ENCODE peak calls at places on chromosomes 4 and X, in six cellular contexts. E, F, Q, L, U and K are unnamed samples.

GRCh38 chr4:66911898-66912297 is 633.4 kb downstream of the CENPC start:
- DNase-seq in E (no peak), F (no peak), Q (no peak), L (no peak), U (no peak), K (no peak)

GRCh38 chr4:185142911-185143595 is at the start of gene SLC25A4:
- DNase-seq in E (peak; percentile 99), F (peak; percentile 77), Q (peak; percentile 96), L (peak; percentile 50), U (no peak), K (peak; percentile 44)

GRCh38 chr4:139084425-139085093 is 69.0 kb downstream of the NOCT start:
- DNase-seq in E (peak; percentile 91), F (peak; percentile 2), Q (no peak), L (peak; percentile 16), U (no peak), K (peak; percentile 64)

GRCh38 chrX:96182366-96182765 is 502.3 kb upstream of the DIAPH2 start:
- DNase-seq in E (peak; percentile 0), F (peak; percentile 2), Q (no peak), L (no peak), U (no peak), K (no peak)

GRCh38 chrX:136574548-136574947 is 42.5 kb downstream of the VGLL1 start:
- DNase-seq in E (no peak), F (peak; percentile 2), Q (no peak), L (no peak), U (no peak), K (no peak)

GRCh38 chr4:155353923-155354540 is 22.7 kb downstream of the MAP9 start:
- DNase-seq in E (peak; percentile 39), F (peak; percentile 27), Q (peak; percentile 22), L (no peak), U (no peak), K (peak; percentile 8)

GRCh38 chrX:120144178-120144844 is 14.1 kb upstream of the RHOXF2 start:
- DNase-seq in E (no peak), F (no peak), Q (peak; percentile 14), L (no peak), U (no peak), K (no peak)

GRCh38 chr4:86653237-86653865 is 59.2 kb downstream of the PTPN13 start:
- DNase-seq in E (peak; percentile 1), F (peak; percentile 3), Q (peak; percentile 48), L (no peak), U (no peak), K (peak; percentile 4)

GRCh38 chrX:45351478-45351877 is 150.8 kb upstream of the DIPK2B start:
- DNase-seq in E (no peak), F (no peak), Q (no peak), L (no peak), U (no peak), K (no peak)

GRCh38 chrX:19156223-19156622 is 34.0 kb upstream of the ADGRG2 start:
- DNase-seq in E (no peak), F (no peak), Q (no peak), L (no peak), U (no peak), K (no peak)

GRCh38 chrX:12709047-12709446 is 82.2 kb upstream of the PRPS2 start:
- DNase-seq in E (no peak), F (no peak), Q (no peak), L (no peak), U (no peak), K (no peak)

GRCh38 chrX:106036716-106037115 is 1.8 kb downstream of the SERPINA7 start:
- DNase-seq in E (no peak), F (no peak), Q (no peak), L (no peak), U (no peak), K (no peak)

GRCh38 chrX:138771042-138771441 is 59.5 kb upstream of the FGF13 start:
- DNase-seq in E (no peak), F (no peak), Q (no peak), L (no peak), U (no peak), K (no peak)

GRCh38 chrX:17788439-17788838 is 51.1 kb downstream of the SCML1 start:
- DNase-seq in E (peak; percentile 80), F (peak; percentile 5), Q (peak; percentile 74), L (no peak), U (peak; percentile 19), K (peak; percentile 16)

DNA sequence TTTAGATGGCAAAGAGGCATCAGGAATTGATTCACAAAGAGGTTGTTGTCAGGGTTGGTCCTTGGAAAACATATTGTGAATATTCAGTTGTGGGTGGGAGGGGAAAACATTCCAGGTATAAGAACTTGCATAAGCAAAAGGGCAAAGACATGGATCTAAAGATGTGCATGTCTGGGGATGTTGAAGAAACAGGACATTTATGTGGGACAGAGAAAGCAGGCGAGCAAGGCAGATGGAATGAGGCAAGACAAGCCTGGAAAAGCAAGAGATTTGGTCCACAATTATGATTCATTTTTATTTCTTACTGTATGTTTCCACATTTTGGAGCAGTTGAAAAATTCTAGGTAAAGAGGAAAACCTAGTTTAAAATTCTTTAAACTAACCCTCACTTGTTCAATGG is 134.9 kb upstream of the CXXC4 start:
- DNase-seq in E (no peak), F (no peak), Q (no peak), L (no peak), U (no peak), K (no peak)
- TF ChIP-seq GABPA in E (no peak), F (no peak), Q (no peak), L (no peak), U (no peak), K (no peak)

GRCh38 chr4:102620697-102621497 is 119.7 kb downstream of the NFKB1 start:
- DNase-seq in E (peak; percentile 33), F (peak; percentile 92), Q (peak; percentile 52), L (no peak), U (no peak), K (peak; percentile 20)
- TF ChIP-seq GABPA in E (no peak), F (no peak), Q (no peak), L (no peak), U (no peak), K (no peak)

GRCh38 chr4:55768291-55768690 is 51.3 kb upstream of the EXOC1L start:
- DNase-seq in E (no peak), F (peak; percentile 20), Q (no peak), L (no peak), U (peak; percentile 15), K (no peak)
- TF ChIP-seq GABPA in E (no peak), F (no peak), Q (no peak), L (no peak), U (no peak), K (no peak)

DNA sequence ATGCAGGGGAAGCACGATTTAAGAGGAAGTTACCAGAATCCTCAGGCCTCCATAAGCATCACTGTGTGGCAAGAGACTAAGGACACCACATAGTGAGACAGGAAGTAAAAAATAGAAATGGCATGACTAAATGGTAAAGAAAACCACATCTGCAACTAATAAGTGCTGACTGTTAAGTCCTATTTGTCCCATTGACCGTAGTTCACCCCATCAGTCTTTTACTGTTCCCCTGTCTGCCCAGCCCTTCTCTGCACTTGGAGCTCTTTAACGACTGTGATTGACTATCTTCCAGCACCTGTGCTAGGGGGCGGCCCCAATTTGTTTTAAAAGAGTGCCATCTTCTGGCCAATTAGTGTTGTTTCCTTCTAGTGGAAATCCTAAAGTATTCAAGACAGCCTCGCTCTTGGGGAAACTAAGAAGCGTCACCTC is 94.2 kb downstream of the MAOA start:
- DNase-seq in E (peak; percentile 48), F (peak; percentile 57), Q (peak; percentile 37), L (no peak), U (peak; percentile 10), K (peak; percentile 66)
- TF ChIP-seq GABPA in E (no peak), F (no peak), Q (no peak), L (no peak), U (no peak), K (no peak)

GRCh38 chrX:135520553-135521404 is at the start of gene INTS6L:
- DNase-seq in E (peak; percentile 64), F (no peak), Q (peak; percentile 77), L (peak; percentile 82), U (peak; percentile 56), K (peak; percentile 93)

GRCh38 chrX:135522132-135522530 is 1.7 kb downstream of the INTS6L start:
- DNase-seq in E (no peak), F (no peak), Q (no peak), L (no peak), U (no peak), K (no peak)

GRCh38 chrX:135521405-135522131 is 1.1 kb downstream of the INTS6L start:
- DNase-seq in E (peak; percentile 82), F (no peak), Q (peak; percentile 84), L (peak; percentile 64), U (peak; percentile 62), K (peak; percentile 92)

GRCh38 chrX:135518161-135518560 is 2.3 kb upstream of the INTS6L start:
- DNase-seq in E (no peak), F (no peak), Q (no peak), L (no peak), U (no peak), K (no peak)

DNA sequence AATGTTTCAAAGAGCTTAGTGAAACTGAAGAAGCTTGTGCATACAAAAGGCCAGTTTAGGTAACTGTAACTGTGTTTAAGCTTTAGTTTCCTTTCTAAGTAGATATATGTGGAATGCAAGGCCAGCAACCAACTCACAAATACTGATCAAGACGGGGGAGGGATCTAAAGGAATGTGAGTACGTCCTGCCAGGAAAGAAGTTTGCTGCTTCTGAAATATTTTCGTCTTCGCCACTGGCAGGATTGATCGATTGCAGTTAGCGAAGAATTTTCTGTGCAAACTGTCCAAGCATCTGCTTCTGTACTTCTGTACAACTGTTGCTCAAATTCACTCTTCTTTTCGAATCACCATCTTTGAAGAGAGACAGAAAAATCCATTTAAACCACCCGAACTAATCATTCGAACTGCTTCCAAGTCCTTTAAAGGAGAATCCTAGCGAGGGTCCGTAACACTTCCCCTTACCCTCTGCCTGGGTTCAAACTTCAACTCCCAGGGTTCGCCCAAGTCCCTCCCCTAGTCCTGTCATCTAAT is 373 bp upstream of the INTS6L start:
- DNase-seq in E (no peak), F (no peak), Q (no peak), L (no peak), U (no peak), K (no peak)
- TF ChIP-seq GABPA in E (no peak), F (no peak), Q (no peak), L (no peak), U (no peak), K (no peak)

DNA sequence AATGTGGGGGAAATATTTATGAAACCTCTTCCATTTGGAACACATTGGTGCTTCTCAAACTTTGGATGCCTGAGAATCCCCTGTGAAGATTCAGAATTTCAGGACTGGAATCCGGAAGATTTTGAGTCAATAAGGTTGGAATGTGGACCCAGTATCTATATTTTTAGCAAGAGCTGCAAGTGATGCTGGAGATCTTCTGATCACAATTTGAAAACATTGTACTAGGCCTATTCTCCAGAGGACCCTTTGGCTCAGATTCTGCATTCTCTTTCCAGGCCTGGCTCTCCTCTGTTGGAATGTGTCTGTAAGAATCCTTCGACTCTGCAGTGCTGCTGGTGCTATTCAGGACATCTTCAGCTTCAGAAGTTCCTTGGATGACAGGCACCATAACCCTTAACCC is 2.3 kb upstream of the PKD2 start:
- DNase-seq in E (no peak), F (no peak), Q (no peak), L (no peak), U (no peak), K (no peak)
- TF ChIP-seq GABPA in E (no peak), F (no peak), Q (no peak), L (no peak), U (no peak), K (no peak)

GRCh38 chr4:164718817-164719216 is 35.1 kb upstream of the SMIM31 start:
- DNase-seq in E (no peak), F (no peak), Q (no peak), L (no peak), U (no peak), K (no peak)
- TF ChIP-seq GABPA in E (no peak), F (no peak), Q (no peak), L (no peak), U (no peak), K (no peak)